ENCODE peak calls at places on chromosomes 11 and 22, in seven cellular contexts. X is mucosa of gallbladder; V is myocyte; O is NCI-H510A; P is activated naive CD8-positive, alpha-beta T cell treated with anti-CD3 and anti-CD28 coated beads, Interleukin-2, amount 50 U/mL, for 24 hours; S is cardiac fibroblast; T is stromal cell of bone marrow. W is an unnamed sample.

GRCh38 chr11:62534779-62535545 is 11.6 kb downstream of the AHNAK start:
- DNase-seq in X (no peak), P (no peak), T (no peak), V (no peak), O (no peak), S (no peak), W (no peak)

GRCh38 chr11:118437736-118438125 is 1.4 kb downstream of the KMT2A start:
- DNase-seq in O (peak), S (no peak), X (peak), T (no peak), P (peak), V (peak), W (no peak)

GRCh38 chr11:44326615-44327475 is 16.9 kb upstream of the ALX4 start:
- DNase-seq in O (no peak), S (peak), X (no peak), V (no peak), T (no peak), P (no peak), W (no peak)

GRCh38 chr11:36292311-36292722 is 3.1 kb upstream of the COMMD9 start:
- DNase-seq in S (peak), T (no peak), O (no peak), P (peak), V (peak), X (no peak), W (no peak)

GRCh38 chr22:20885557-20886323 is 26.9 kb downstream of the SNAP29 start:
- DNase-seq in P (peak), S (peak), O (peak), V (peak), X (peak), T (peak), W (peak)

GRCh38 chr22:19085233-19086043 is 36.8 kb downstream of the DGCR2 start:
- DNase-seq in P (no peak), T (no peak), S (peak), V (peak), X (no peak), O (no peak), W (no peak)

GRCh38 chr22:48347311-48347710 is 1480.4 kb downstream of the BRD1 start:
- DNase-seq in T (no peak), P (no peak), X (no peak), V (no peak), O (no peak), S (no peak), W (no peak)

GRCh38 chr22:49240472-49240871 is 587.2 kb downstream of the BRD1 start:
- DNase-seq in S (no peak), P (no peak), X (no peak), T (no peak), O (no peak), V (no peak), W (no peak)